ENCODE peak calls at places on chromosome 1, in nine cellular contexts. G is HepG2, Z is SK-N-SH, E is A549, H is K562, B is GM12878, D is HCT116, V is endothelial cell of umbilical vein, T is H1. S is an unnamed sample.
A peak's percentile ranks its signal among the peaks of the same experiment; 100 is the strongest.

GRCh38 chr1:188425687-188426086 is 1596.9 kb downstream of the PLA2G4A start:
- DNase-seq in D (no peak), H (no peak), G (no peak), B (no peak), E (no peak), V (peak; percentile 45), Z (no peak), T (no peak), S (no peak)

GRCh38 chr1:23436520-23437354 is 12.2 kb upstream of the TCEA3 start:
- DNase-seq in B (no peak), V (no peak), G (no peak), Z (peak; percentile 62), T (peak; percentile 99), E (no peak), H (peak; percentile 100), D (no peak), S (no peak)

GRCh38 chr1:24754229-24754628 is 9.0 kb downstream of the CLIC4 start:
- DNase-seq in D (no peak), H (no peak), E (no peak), G (no peak), B (no peak), T (peak; percentile 33), Z (no peak), V (peak; percentile 85), S (no peak)

GRCh38 chr1:8252266-8252951 is 65.5 kb upstream of the SLC45A1 start:
- DNase-seq in V (no peak), Z (no peak), T (no peak), E (no peak), D (no peak), H (no peak), G (no peak), B (no peak), S (no peak)

GRCh38 chr1:213988639-213989070 is 882 bp downstream of the PROX1 start:
- DNase-seq in D (no peak), Z (peak; percentile 54), G (no peak), B (no peak), T (no peak), H (no peak), V (no peak), E (no peak), S (no peak)

GRCh38 chr1:172499636-172500141 is 33.3 kb upstream of the SUCO start:
- DNase-seq in B (no peak), G (peak; percentile 90), Z (no peak), D (peak; percentile 29), T (no peak), V (no peak), E (peak; percentile 38), H (no peak), S (peak; percentile 18)

GRCh38 chr1:8027748-8028631 is 1.9 kb upstream of the ERRFI1 start:
- DNase-seq in D (no peak), G (peak; percentile 76), T (no peak), H (no peak), V (peak; percentile 85), E (no peak), B (no peak), Z (no peak), S (no peak)

GRCh38 chr1:64933296-64934070 is 32.9 kb downstream of the JAK1 start:
- DNase-seq in G (no peak), Z (no peak), E (no peak), V (peak; percentile 31), T (no peak), D (no peak), B (no peak), H (no peak), S (peak; percentile 18)

GRCh38 chr1:152441756-152442155 is 27.7 kb upstream of the CRNN start:
- DNase-seq in T (no peak), H (no peak), Z (no peak), D (no peak), E (no peak), B (no peak), G (no peak), V (no peak), S (no peak)

GRCh38 chr1:12643079-12643478 is 806 bp upstream of the AADACL4 start:
- DNase-seq in V (no peak), B (no peak), G (no peak), D (no peak), Z (no peak), H (no peak), T (no peak), E (no peak), S (peak; percentile 51)
- TF ChIP-seq CTCF in V (peak; percentile 3), B (no peak), G (no peak), D (no peak), Z (no peak), H (no peak), T (no peak), E (no peak), S (peak; percentile 13)

DNA sequence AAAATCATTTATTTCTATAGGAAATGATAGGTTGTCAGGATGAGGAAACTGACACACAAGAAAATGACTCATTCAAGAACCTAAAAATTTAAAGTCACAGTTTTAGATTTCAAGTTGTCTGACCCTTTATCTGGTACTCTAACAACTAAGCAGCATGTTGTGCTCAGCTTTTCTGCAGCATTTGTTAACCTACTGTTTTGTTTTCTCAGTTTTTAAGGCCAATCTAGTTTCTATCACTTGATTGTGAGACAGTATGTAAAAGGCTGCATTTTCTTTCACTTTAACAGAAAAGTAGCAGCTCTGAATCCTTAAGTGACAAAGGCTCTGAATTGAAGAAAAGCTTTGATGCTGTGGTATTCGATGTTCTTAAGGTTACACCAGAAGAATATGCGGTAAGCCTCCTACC is 59.1 kb downstream of the RALGPS2 start:
- DNase-seq in E (no peak), G (no peak), D (no peak), B (no peak), V (peak; percentile 47), Z (no peak), T (no peak), H (no peak), S (peak; percentile 21)
- H3K4me3 ChIP-seq in E (no peak overlapping the region), G (no peak overlapping the region), D (no peak overlapping the region), B (no peak overlapping the region), V (no peak overlapping the region), Z (no peak overlapping the region), T (no peak overlapping the region), H (no peak overlapping the region), S (no peak overlapping the region)

DNA sequence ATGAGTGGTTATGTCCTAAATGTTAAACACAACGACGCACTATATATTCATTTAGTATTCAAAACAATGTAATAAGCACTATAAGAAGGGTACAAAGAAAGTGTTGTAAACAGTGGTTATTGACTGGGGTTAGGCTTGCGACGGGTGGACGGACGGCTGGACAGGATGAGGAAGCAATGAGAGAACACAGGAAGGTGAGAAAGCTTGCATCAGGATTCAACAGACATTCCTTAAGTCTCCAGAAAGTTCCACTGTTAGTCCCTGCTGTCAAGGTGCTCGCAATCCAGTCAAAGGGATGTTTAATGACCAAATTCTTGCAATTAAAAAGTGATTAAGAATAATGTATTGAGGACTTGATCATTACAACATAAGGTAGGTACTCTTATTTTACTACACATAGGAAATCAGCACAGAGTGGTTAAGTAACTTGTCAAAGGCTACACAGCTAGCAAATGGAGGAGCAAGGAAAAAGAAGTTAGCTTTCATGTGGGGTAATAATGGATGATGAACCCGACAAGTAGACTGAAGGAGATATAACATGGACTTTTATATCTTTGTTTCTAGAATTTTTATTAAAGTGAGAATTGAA is 991 bp upstream of the ACBD6 start:
- DNase-seq in E (peak; percentile 43), G (no peak), Z (peak; percentile 42), H (no peak), V (peak; percentile 74), B (no peak), T (no peak), D (no peak), S (peak; percentile 64)
- TF ChIP-seq MAX in E (no peak), G (no peak), Z (no peak), H (no peak), V (no peak), B (no peak), T (no peak), D (no peak), S (no peak)

DNA sequence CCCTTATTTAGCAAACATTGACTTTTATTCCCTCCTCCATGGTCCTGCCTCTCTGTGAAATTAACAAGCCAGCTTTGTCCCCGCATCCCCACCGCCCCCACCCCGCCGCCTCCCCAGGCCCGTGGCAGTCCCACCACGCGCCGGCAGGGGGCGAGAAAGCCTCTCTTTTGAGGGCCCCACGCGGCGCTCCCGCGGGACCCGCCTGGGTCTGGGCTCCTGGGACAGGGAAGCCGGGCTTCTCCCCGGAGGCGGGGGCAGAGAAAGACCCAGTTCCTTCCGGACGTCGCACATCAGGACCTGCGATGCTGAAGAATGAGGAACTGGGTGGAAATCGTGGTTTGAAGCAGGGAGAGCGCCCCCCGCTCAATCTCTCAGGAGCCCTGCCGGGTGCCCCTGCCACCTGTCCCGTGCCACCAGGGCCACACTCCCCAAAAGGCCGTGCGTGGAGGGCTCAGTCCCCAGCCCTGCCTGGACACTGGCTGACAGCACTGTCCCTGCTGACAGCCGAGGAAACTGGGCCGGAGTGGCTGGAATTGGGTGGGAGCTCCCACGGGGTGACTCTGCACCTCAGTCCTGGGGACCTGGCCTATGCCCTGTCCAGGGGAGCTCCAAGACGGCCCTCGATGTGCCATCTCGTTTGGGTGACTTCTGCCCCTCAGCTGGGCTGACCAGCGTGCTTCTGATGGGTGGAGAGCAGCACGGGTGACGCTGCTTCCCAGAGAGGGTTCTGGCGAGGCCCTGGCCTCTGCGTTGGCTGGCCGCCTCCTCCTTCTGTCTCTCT is 8.6 kb upstream of the ACTRT2 start:
- DNase-seq in H (peak; percentile 91), B (no peak), V (no peak), E (peak; percentile 66), G (peak; percentile 12), Z (peak; percentile 88), T (peak; percentile 77), D (no peak), S (peak; percentile 55)
- TF ChIP-seq CTCF in H (peak; percentile 50), B (no peak), V (peak; percentile 47), E (peak; percentile 58), G (peak; percentile 74), Z (peak; percentile 50), T (peak; percentile 51), D (peak; percentile 64), S (peak; percentile 23)

GRCh38 chr1:108590436-108590835 is 30.5 kb downstream of the EEIG2 start:
- DNase-seq in B (no peak), G (no peak), D (no peak), E (no peak), H (no peak), T (no peak), V (peak; percentile 84), Z (no peak), S (no peak)
- H3K4me3 ChIP-seq in B (no peak overlapping the region), G (no peak overlapping the region), D (no peak overlapping the region), E (no peak overlapping the region), H (no peak overlapping the region), T (no peak overlapping the region), V (no peak overlapping the region), Z (peak overlapping the region; percentile 28), S (no peak overlapping the region)

GRCh38 chr1:40029608-40030007 is 10.9 kb upstream of the CAP1 start:
- DNase-seq in D (no peak), Z (no peak), H (no peak), T (no peak), E (no peak), V (no peak), G (no peak), B (no peak), S (no peak)

GRCh38 chr1:40032240-40032891 is 8.2 kb upstream of the CAP1 start:
- DNase-seq in B (no peak), E (peak; percentile 40), G (peak; percentile 34), T (no peak), H (peak; percentile 73), V (peak; percentile 71), Z (peak; percentile 54), D (peak; percentile 35), S (peak; percentile 67)

GRCh38 chr1:40034869-40035268 is 5.7 kb upstream of the CAP1 start:
- DNase-seq in V (no peak), Z (no peak), D (no peak), E (no peak), T (no peak), G (no peak), H (no peak), B (no peak), S (peak; percentile 68)

GRCh38 chr1:40027647-40028046 is 12.9 kb upstream of the CAP1 start:
- DNase-seq in G (no peak), B (no peak), D (no peak), E (no peak), V (no peak), Z (no peak), H (no peak), T (no peak), S (no peak)

GRCh38 chr1:40030528-40031135 is 9.9 kb upstream of the CAP1 start:
- DNase-seq in B (no peak), G (no peak), V (no peak), D (no peak), E (no peak), Z (no peak), H (no peak), T (no peak), S (no peak)
- TF ChIP-seq MAX in B (no peak), G (no peak), V (no peak), D (no peak), E (no peak), Z (peak; percentile 38), H (no peak), T (no peak), S (no peak)